ENCODE peak calls at places on chromosome 12, in four cellular contexts. O, E, D and V are unnamed samples.

GRCh38 chr12:66679441-66680069 is 679 bp upstream of the GRIP1 start:
- DNase-seq in D (no peak), E (no peak), O (no peak), V (no peak)

GRCh38 chr12:124049451-124050094 is 76.6 kb downstream of the ZNF664 start:
- DNase-seq in E (no peak), D (no peak), O (no peak), V (no peak)

GRCh38 chr12:53131844-53132243 is 28.6 kb downstream of the SOAT2 start:
- DNase-seq in D (no peak), E (peak; percentile 45), O (no peak), V (no peak)

GRCh38 chr12:39722511-39722910 is 102.9 kb upstream of the ABCD2 start:
- DNase-seq in E (no peak), O (no peak), D (no peak), V (no peak)

GRCh38 chr12:109458771-109459208 is 18.3 kb downstream of the KCTD10 start:
- DNase-seq in D (no peak), O (no peak), E (no peak), V (peak; percentile 45)

GRCh38 chr12:39401459-39401858 is 41.5 kb downstream of the KIF21A start:
- DNase-seq in O (no peak), E (no peak), D (no peak), V (no peak)

GRCh38 chr12:88703790-88704189 is 123.5 kb upstream of the KITLG start:
- DNase-seq in O (no peak), E (no peak), D (no peak), V (no peak)

GRCh38 chr12:21656931-21657335 is 709 bp downstream of the LDHB start:
- DNase-seq in O (peak; percentile 11), E (no peak), D (no peak), V (no peak)

GRCh38 chr12:103457471-103457870 is 38.3 kb downstream of the C12orf42 start:
- DNase-seq in O (no peak), D (no peak), E (no peak), V (no peak)

GRCh38 chr12:57521475-57522018 is 1.1 kb upstream of the MBD6 start:
- DNase-seq in D (no peak), E (peak; percentile 72), O (no peak), V (peak; percentile 46)

GRCh38 chr12:112183141-112183581 is 57.8 kb downstream of the TRAFD1 start:
- DNase-seq in O (no peak), D (peak; percentile 68), E (no peak), V (no peak)

GRCh38 chr12:132171293-132171967 is 27.2 kb downstream of the NOC4L start:
- DNase-seq in O (no peak), D (no peak), E (no peak), V (no peak)

GRCh38 chr12:124814741-124815613 is 48.7 kb downstream of the SCARB1 start:
- DNase-seq in O (no peak), D (no peak), E (no peak), V (no peak)

GRCh38 chr12:25976289-25976688 is 17.8 kb downstream of the RASSF8 start:
- DNase-seq in O (no peak), D (no peak), E (no peak), V (no peak)

GRCh38 chr12:78101946-78102635 is 271.4 kb downstream of the NAV3 start:
- DNase-seq in O (no peak), D (no peak), E (no peak), V (peak; percentile 22)

GRCh38 chr12:40903040-40903439 is 210.8 kb downstream of the CNTN1 start:
- DNase-seq in O (no peak), D (no peak), E (no peak), V (no peak)

GRCh38 chr12:7788316-7788689 is 899 bp upstream of the NANOG start:
- DNase-seq in E (no peak), D (no peak), O (no peak), V (no peak)

GRCh38 chr12:84791444-84791843 is 121.2 kb downstream of the SLC6A15 start:
- DNase-seq in O (no peak), E (no peak), D (no peak), V (no peak)

GRCh38 chr12:48420031-48420775 is 52.2 kb upstream of the ANP32D start:
- DNase-seq in D (no peak), E (no peak), O (no peak), V (no peak)

GRCh38 chr12:69096669-69097364 is 142.6 kb upstream of the CPSF6 start:
- DNase-seq in D (no peak), E (no peak), O (no peak), V (no peak)

GRCh38 chr12:2288001-2288400 is 235.2 kb downstream of the CACNA1C start:
- DNase-seq in E (no peak), D (no peak), O (no peak), V (no peak)

GRCh38 chr12:1934831-1935230 is 16.4 kb upstream of the CACNA2D4 start:
- DNase-seq in O (no peak), E (no peak), D (no peak), V (no peak)

GRCh38 chr12:56159482-56160105 is 1.4 kb downstream of the MYL6 start:
- DNase-seq in O (no peak), E (no peak), D (no peak), V (no peak)

GRCh38 chr12:106094304-106094703 is 44.5 kb downstream of the NUAK1 start:
- DNase-seq in O (no peak), E (peak; percentile 71), D (no peak), V (no peak)

GRCh38 chr12:1083888-1084262 is 92.9 kb downstream of the ERC1 start:
- DNase-seq in D (no peak), O (no peak), E (peak; percentile 28), V (no peak)

GRCh38 chr12:128976120-128976519 is 122.8 kb downstream of the GLT1D1 start:
- DNase-seq in O (peak; percentile 68), D (no peak), E (no peak), V (peak; percentile 24)

GRCh38 chr12:94207467-94208432 is 59.4 kb downstream of the PLXNC1 start:
- DNase-seq in O (no peak), D (peak; percentile 89), E (no peak), V (no peak)

GRCh38 chr12:95205685-95206084 is 11.6 kb downstream of the FGD6 start:
- DNase-seq in D (no peak), E (no peak), O (no peak), V (no peak)

GRCh38 chr12:93539821-93540220 is 32.7 kb upstream of the SOCS2 start:
- DNase-seq in D (no peak), E (no peak), O (no peak), V (no peak)

GRCh38 chr12:53659011-53659551 is 16.8 kb downstream of the ATP5MC2 start:
- DNase-seq in E (peak; percentile 96), O (no peak), D (no peak), V (no peak)

GRCh38 chr12:1246637-1247036 is 255.6 kb downstream of the ERC1 start:
- DNase-seq in O (no peak), D (no peak), E (no peak), V (no peak)

GRCh38 chr12:20646239-20646827 is 48.8 kb upstream of the SLCO1C1 start:
- DNase-seq in E (peak; percentile 58), O (no peak), D (no peak), V (no peak)
- TF ChIP-seq TCF7 in E (no peak), O (no peak), D (no peak), V (no peak)

GRCh38 chr12:32032205-32032810 is 73.1 kb downstream of the RESF1 start:
- DNase-seq in O (no peak), E (no peak), D (no peak), V (no peak)
- TF ChIP-seq ATF2 in O (no peak), E (no peak), D (no peak), V (no peak)

GRCh38 chr12:59084758-59085383 is 164.6 kb upstream of the LRIG3 start:
- DNase-seq in O (no peak), E (no peak), D (no peak), V (peak; percentile 27)
- TF ChIP-seq TCF7 in O (no peak), E (no peak), D (no peak), V (no peak)

DNA sequence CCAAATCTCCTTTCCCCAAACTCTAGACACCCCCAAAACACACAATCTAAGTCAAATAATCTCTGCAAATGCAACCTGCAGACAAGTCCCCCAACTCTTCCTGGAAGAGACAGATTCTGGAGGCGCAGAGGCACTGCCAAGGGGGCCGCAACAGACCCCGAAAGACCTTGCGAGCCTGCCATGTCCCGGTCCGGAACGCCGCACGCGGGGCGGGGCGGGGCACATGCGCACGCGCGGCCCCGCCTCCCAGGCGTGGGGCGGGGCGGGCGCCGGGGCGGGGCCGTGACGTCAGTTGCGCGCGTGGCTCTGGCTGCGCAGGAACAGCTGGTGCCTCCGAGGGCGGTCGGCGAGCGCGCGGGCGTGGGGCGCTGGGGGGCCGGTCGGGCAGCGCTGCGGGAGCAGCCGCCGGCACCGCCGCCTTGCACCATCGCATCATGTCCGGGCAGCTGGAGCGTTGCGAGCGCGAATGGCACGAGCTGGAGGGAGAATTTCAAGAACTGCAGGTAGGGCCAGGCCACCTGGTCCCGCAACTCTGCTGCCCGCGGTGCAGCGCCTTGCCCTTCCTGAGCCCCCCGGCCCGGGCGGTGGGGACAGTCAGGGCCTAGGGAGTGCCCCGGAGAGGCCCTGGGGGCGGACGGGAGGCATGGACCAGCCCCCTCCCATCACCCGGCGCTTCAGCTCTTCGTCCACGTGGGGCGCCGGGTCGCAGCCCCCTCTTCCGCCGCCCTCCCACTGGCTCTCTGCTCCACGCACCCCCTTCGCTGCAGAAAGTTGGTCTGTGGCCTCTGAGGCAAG is at the start of gene TMEM120B:
- DNase-seq in O (peak; percentile 97), D (no peak), E (peak; percentile 37), V (peak; percentile 71)
- TF ChIP-seq ATF2 in O (no peak), D (no peak), E (no peak), V (no peak)

GRCh38 chr12:9940370-9940769 is 8.2 kb upstream of the CLEC2A start:
- DNase-seq in D (no peak), E (no peak), O (no peak), V (no peak)
- TF ChIP-seq TCF7 in D (no peak), E (no peak), O (no peak), V (no peak)